ENCODE peak calls at places on chromosomes 6 and 20, in eight cellular contexts. F is lower leg skin, M is HepG2, Q is tibial nerve, H is IMR-90, O is gastrocnemius medialis, Z is breast epithelium, J is uterus. D is an unnamed sample.

GRCh38 chr6:152244998-152245630 is 392.0 kb downstream of the SYNE1 start:
- DNase-seq in H (no peak), J (no peak), Q (no peak), O (no peak), F (no peak), Z (no peak), M (no peak), D (no peak)

GRCh38 chr6:21731411-21732031 is 138.0 kb downstream of the SOX4 start:
- DNase-seq in O (no peak), Q (no peak), F (no peak), J (no peak), Z (peak), H (peak), M (peak), D (no peak)

GRCh38 chr20:40683221-40683893 is 5.7 kb downstream of the MAFB start:
- DNase-seq in H (no peak), J (no peak), O (no peak), Z (no peak), F (peak), M (no peak), Q (no peak), D (no peak)

GRCh38 chr20:58571341-58571941 is 56.2 kb upstream of the APCDD1L start:
- DNase-seq in F (no peak), Z (no peak), O (no peak), Q (no peak), M (no peak), H (no peak), J (no peak), D (no peak)

GRCh38 chr6:96394727-96395126 is 126.9 kb upstream of the UFL1 start:
- DNase-seq in H (no peak), Q (no peak), O (no peak), J (no peak), Z (no peak), F (no peak), M (peak), D (peak)

GRCh38 chr20:50762045-50762422 is 30.7 kb downstream of the PARD6B start:
- DNase-seq in M (no peak), J (no peak), Z (peak), F (peak), Q (no peak), O (no peak), H (peak), D (no peak)

GRCh38 chr6:37698264-37699137 is 818 bp upstream of the MDGA1 start:
- DNase-seq in F (peak), J (peak), H (peak), M (no peak), Q (peak), O (no peak), Z (no peak), D (peak)

GRCh38 chr6:170265655-170266054 is 25.2 kb downstream of the DLL1 start:
- DNase-seq in F (no peak), O (peak), Z (no peak), J (no peak), M (peak), Q (no peak), H (no peak), D (no peak)

GRCh38 chr20:37803476-37804307 is 99.2 kb upstream of the VSTM2L start:
- DNase-seq in M (no peak), H (no peak), J (no peak), Q (no peak), F (no peak), O (no peak), Z (no peak), D (no peak)

GRCh38 chr20:23200413-23200812 is 114.3 kb upstream of the CD93 start:
- DNase-seq in H (no peak), J (no peak), M (no peak), Z (no peak), O (no peak), Q (no peak), F (no peak), D (peak)
- H3K4me3 ChIP-seq in H (no peak), J (no peak), M (no peak), Z (no peak), O (no peak), Q (no peak), F (no peak), D (no peak)

DNA sequence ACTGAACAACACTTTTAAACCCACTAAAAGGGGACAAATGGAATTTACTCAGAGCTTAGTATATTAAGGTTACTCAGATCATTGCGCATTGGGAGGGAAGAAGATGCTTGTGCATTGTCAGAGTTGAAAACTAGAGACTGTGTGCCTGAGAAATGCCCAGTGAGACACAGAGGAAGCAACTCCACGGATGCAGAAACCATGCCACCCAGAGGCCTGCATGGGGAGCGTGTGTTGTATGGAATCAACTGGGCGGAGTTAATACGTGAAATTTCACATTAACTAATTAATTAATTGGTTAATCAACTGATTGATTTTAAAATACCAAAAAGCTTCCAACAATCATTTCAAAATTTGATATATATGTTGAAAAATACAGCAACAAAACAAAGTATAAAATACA is 391.6 kb downstream of the PLCB1 start:
- DNase-seq in O (no peak), F (no peak), M (no peak), Q (no peak), H (peak), Z (no peak), J (no peak), D (no peak)
- TF ChIP-seq CTCF in O (no peak), F (no peak), M (peak), Q (peak), H (no peak), Z (no peak), J (no peak), D (no peak)

GRCh38 chr6:29647927-29648642 is 8.8 kb upstream of the MOG start:
- DNase-seq in Z (no peak), O (no peak), Q (no peak), H (peak), J (no peak), M (peak), F (no peak), D (no peak)

GRCh38 chr6:29652198-29652584 is 4.7 kb upstream of the MOG start:
- DNase-seq in F (no peak), Q (no peak), J (no peak), M (no peak), Z (no peak), H (no peak), O (no peak), D (no peak)

GRCh38 chr6:29653452-29654038 is 3.3 kb upstream of the MOG start:
- DNase-seq in Q (peak), J (peak), O (peak), Z (no peak), M (peak), F (no peak), H (peak), D (peak)

GRCh38 chr6:29651413-29652197 is 5.3 kb upstream of the MOG start:
- DNase-seq in H (peak), J (no peak), Q (no peak), Z (no peak), F (no peak), M (peak), O (no peak), D (no peak)

DNA sequence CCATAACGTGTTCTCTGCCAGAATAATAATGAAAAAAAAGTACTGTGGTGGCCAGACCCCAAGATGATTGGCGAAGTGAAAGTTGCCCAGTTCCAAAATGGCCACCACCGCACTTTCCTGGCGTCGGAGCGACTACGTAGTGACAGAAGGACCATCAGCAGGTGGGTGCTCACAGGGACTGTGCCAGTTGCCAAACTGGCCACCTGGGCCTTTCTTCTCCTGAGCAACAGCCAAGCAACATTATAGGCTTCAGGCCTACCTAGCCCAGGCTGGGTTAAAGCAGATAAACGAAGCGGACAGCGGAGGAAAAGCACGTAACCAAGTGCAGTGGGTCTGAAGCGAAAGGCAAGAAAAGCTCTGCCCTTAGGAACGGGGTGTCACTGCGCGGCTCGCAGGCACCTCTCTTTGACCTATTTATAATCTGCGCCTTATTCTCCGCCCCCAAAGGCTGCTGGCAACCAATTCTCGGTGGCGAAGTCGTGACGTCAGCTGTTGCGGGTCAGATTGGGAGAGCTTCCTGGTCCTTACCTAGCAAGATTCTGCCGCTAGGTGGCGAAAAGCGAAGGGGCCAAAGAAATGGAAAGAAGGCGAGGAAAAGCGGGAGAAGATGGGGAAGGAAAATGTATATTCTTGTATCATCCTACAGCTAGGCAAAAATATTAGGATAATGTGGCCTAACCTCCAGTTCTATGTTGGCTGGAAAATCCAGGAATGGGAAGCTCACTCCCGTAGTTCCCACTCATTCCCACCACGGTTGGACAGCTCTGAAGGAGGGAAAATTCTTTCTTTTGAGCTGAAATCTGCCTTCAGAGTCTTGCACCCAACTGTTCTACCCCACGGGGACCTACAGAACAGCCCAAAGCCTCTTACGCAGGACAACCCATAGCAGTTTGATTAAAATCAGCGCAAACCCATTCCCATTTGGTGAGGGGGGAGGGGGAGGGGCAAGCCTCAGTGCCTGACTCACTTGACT is 6.9 kb upstream of the MOG start:
- DNase-seq in O (peak), F (peak), Z (peak), M (peak), J (peak), H (peak), Q (peak), D (peak)
- TF ChIP-seq POLR2A in O (peak), F (no peak), Z (peak), M (peak), J (peak), H (peak), Q (no peak), D (peak)

DNA sequence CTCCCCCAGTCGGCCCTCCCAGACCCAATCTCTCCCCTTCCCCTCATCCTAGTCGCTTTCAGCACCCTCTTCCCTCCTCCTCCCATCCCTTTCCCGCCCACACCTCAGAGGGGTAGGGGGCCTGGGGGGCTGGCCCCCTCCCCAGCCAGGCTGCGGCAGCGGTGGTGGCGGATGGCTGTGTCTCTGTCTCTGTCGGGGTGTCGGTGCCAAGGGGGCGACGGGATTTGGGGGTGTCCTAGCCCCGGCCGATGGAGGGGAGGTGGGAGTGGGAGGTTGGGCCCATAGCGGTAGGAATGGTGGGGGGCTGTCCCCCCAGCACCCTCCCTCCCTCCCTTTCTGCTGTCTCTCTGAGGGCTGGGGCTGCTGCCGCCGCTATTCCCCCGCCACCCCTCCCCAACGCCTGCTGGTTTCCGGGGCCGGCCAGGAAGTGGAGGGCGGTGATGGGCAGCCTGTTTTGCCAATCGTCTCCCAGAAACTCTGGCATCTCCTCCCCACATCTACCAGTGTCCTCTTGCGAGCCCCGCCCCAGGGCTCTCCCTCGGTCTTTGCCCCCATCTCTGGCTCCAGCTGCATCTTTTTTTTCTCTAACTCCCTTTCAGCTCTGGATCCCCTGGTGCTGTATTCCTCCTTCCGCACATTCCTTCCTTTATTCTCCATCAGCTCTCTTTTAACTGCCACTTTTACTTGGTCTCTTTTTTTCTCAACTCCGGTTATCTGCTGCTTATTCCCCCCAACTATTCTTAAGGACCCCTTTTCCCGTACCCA is at the start of gene AGPAT1:
- DNase-seq in F (peak), H (peak), J (peak), Q (peak), O (peak), M (peak), Z (peak), D (peak)
- H3K4me3 ChIP-seq in F (peak), H (peak), J (peak), Q (peak), O (peak), M (peak), Z (peak), D (peak)

DNA sequence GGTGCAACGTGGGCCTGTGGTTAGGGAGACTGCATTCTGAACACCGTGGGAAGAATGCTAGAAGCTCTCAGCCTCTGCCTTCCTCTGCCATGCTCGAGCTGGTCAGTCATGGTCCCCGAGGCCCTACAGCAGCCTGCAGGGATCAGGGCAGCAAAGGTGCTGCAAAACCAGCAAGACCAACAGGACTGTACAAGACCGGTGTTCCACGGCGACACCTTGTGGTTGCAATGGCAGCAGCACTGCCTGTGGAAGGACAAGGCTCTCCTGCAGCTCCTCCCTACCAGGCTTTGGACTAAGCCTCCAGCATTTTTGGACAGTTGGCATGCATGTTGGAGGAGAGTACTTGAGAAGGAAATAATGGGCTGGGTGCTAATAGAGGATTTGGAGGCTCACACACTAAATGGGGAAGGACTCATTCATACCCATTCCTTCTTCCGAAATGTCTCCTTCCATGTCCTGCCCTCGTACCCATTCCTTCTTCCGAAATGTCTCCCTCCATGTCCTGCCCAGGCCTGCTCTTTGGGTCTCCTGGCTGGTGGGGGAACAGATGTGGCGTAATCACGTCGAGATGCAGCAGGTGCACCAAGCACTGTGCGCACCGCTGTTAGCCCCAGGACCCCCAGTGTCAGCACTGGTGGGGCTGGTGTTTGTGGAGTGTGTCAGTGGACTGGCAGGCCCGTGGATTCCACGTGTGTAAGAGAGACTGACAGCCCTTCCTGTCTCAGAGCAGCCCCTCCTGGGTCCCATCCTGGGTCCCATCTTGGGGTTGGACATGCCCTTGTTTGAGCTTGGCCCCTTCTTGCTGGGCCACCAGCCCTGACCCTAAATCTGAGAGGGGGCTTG is 18.6 kb upstream of the MYT1 start:
- DNase-seq in J (no peak), F (peak), Q (no peak), O (no peak), M (no peak), H (no peak), Z (no peak), D (no peak)
- TF ChIP-seq CTCF in J (no peak), F (no peak), Q (no peak), O (no peak), M (peak), H (peak), Z (no peak), D (no peak)

GRCh38 chr6:43669050-43669921 is 18.3 kb downstream of the MRPS18A start:
- DNase-seq in J (peak), Z (peak), M (no peak), H (peak), F (peak), Q (peak), O (peak), D (peak)

GRCh38 chr6:43671011-43671800 is 16.4 kb downstream of the MRPS18A start:
- DNase-seq in Q (no peak), J (no peak), O (no peak), H (peak), Z (no peak), F (no peak), M (no peak), D (no peak)

GRCh38 chr6:43671801-43672690 is 15.5 kb downstream of the MRPS18A start:
- DNase-seq in F (no peak), Q (no peak), H (no peak), O (no peak), Z (peak), M (peak), J (peak), D (peak)

GRCh38 chr6:43669922-43670622 is 17.5 kb downstream of the MRPS18A start:
- DNase-seq in M (no peak), F (no peak), J (peak), H (no peak), Z (no peak), O (no peak), Q (no peak), D (no peak)

DNA sequence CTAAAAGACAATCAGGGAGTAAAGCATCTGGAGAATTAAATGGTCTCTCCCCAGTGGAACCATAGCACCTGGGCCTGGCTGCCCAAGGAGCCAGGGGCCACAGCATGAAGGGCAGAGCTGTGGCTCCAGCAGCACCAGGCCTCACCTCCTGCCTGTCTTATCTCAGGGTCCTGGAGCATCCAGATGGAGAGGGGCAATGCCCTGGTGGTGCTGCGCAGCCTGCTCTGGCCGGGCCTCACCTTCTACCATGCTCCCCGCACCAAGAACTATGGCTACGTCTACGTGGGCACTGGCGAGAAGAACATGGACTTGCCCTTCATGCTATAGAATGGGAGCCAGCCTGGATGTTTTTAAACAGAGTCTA is 17.0 kb downstream of the MRPS18A start:
- DNase-seq in M (no peak), O (no peak), Z (no peak), H (no peak), F (no peak), J (no peak), Q (no peak), D (no peak)
- TF ChIP-seq POLR2A in M (no peak), O (no peak), Z (no peak), H (no peak), F (no peak), J (no peak), Q (no peak), D (no peak)

GRCh38 chr20:49669601-49670189 is 44.0 kb downstream of the B4GALT5 start:
- DNase-seq in Q (no peak), F (no peak), Z (no peak), H (no peak), O (no peak), J (no peak), M (no peak), D (no peak)

GRCh38 chr20:49671429-49671828 is 42.2 kb downstream of the B4GALT5 start:
- DNase-seq in Z (no peak), H (no peak), F (no peak), Q (no peak), J (no peak), O (no peak), M (no peak), D (no peak)

GRCh38 chr20:49675368-49676151 is 38.1 kb downstream of the B4GALT5 start:
- DNase-seq in J (no peak), F (no peak), O (no peak), M (peak), Z (no peak), H (no peak), Q (no peak), D (no peak)

GRCh38 chr20:49674383-49675352 is 39.0 kb downstream of the B4GALT5 start:
- DNase-seq in Z (no peak), F (no peak), Q (no peak), H (peak), J (no peak), O (no peak), M (peak), D (no peak)

GRCh38 chr20:49672109-49672681 is 41.5 kb downstream of the B4GALT5 start:
- DNase-seq in H (no peak), J (no peak), Z (no peak), F (no peak), O (no peak), M (no peak), Q (no peak), D (no peak)
- H3K4me3 ChIP-seq in H (no peak), J (no peak), Z (no peak), F (no peak), O (no peak), M (no peak), Q (no peak), D (no peak)

DNA sequence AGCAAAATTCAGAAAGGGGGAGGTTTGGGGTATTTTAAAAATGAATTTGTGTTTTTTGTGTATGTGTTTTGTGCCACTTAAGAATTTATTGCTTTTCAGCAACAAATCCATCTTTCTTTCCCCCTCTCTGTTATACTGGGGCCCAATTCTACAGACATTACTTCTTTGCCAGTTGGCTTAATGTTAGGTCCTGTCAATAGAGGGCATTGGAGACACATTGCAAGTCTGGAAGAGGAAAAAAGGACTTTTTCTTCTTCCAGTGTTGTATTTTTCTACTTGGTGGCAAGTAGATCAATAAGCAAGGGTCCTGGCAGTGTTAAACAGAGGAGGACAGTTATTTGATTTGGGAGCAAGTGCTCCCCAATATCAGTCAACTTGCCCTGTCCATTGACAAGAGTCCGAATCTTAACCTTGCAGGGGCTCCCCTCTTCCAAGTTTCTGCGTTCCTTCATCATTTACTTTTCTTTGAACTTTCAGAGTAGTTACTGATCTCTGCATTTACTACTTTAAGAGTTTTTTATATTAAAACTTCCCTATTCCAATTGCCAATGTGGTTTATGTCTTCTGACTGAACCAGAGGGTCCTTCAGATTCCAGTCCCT is 23.4 kb downstream of the SCML4 start:
- DNase-seq in J (no peak), Z (no peak), O (no peak), M (peak), F (no peak), H (no peak), Q (no peak), D (no peak)
- TF ChIP-seq CTCF in J (no peak), Z (no peak), O (no peak), M (peak), F (no peak), H (peak), Q (no peak), D (no peak)